ENCODE peak calls at places on chromosomes 3 and 15, in five cellular contexts. R is activated T-cell treated with anti-CD3 and anti-CD28 coated beads for 1 hour, D is Caki2, G is RWPE1, A is epithelial cell of esophagus. N is an unnamed sample.

GRCh38 chr3:143974181-143974876 is 2.7 kb downstream of the DIPK2A start:
- DNase-seq in R (no peak), D (peak), G (peak), A (peak), N (no peak)

GRCh38 chr3:173275740-173276139 is 121.8 kb upstream of the NLGN1 start:
- DNase-seq in R (no peak), D (no peak), G (no peak), A (no peak), N (no peak)

GRCh38 chr3:46950661-46951241 is 25.8 kb downstream of the CCDC12 start:
- DNase-seq in R (no peak), D (no peak), G (no peak), A (no peak), N (no peak)

GRCh38 chr3:50268703-50269451 is at the start of gene SEMA3B:
- DNase-seq in R (no peak), D (peak), G (peak), A (peak), N (no peak)

GRCh38 chr3:62875103-62876002 is at the start of gene CADPS:
- DNase-seq in R (no peak), D (no peak), G (no peak), A (no peak), N (no peak)

GRCh38 chr3:54188176-54188791 is 65.9 kb downstream of the CACNA2D3 start:
- DNase-seq in R (no peak), D (peak), G (peak), A (peak), N (peak)

GRCh38 chr15:68552773-68553172 is 26.0 kb upstream of the CORO2B start:
- DNase-seq in R (no peak), D (no peak), G (no peak), A (peak), N (no peak)

GRCh38 chr3:120350431-120350941 is 1.3 kb upstream of the LRRC58 start:
- DNase-seq in R (no peak), D (peak), G (peak), A (peak), N (no peak)

GRCh38 chr3:69094467-69095205 is 9.9 kb downstream of the ARL6IP5 start:
- DNase-seq in R (no peak), D (no peak), G (no peak), A (no peak), N (no peak)

GRCh38 chr3:127750226-127751031 is 71.9 kb downstream of the MGLL start:
- DNase-seq in R (no peak), D (peak), G (peak), A (peak), N (peak)

GRCh38 chr15:82046668-82047492 is 1.1 kb upstream of the MEX3B start:
- DNase-seq in R (peak), D (peak), G (peak), A (peak), N (peak)

GRCh38 chr3:194194051-194194756 is 58.3 kb downstream of the HES1 start:
- DNase-seq in R (no peak), D (no peak), G (no peak), A (no peak), N (no peak)